ENCODE peak calls at places on chromosomes 11 and 22, in seven cellular contexts. H is fibroblast of lung, K is neural progenitor cell, O is GM23248, B is K562, T is H9, P is kidney. Z is an unnamed sample.

GRCh38 chr22:25492950-25493790 is 71.3 kb upstream of the GRK3 start:
- DNase-seq in O (no peak), K (no peak), H (no peak), T (no peak), P (peak; percentile 68), B (no peak), Z (no peak)

GRCh38 chr11:32562839-32563599 is 20.6 kb upstream of the EIF3M start:
- DNase-seq in H (peak; percentile 29), O (no peak), K (no peak), B (no peak), P (no peak), T (no peak), Z (no peak)

GRCh38 chr11:86615495-86615894 is 56.9 kb downstream of the ME3 start:
- DNase-seq in B (no peak), H (no peak), O (no peak), T (no peak), K (no peak), P (no peak), Z (no peak)

GRCh38 chr11:12692238-12693074 is 18.2 kb downstream of the TEAD1 start:
- DNase-seq in O (peak; percentile 92), P (peak; percentile 97), H (peak; percentile 95), B (peak; percentile 72), T (no peak), K (peak; percentile 66), Z (peak; percentile 95)

GRCh38 chr11:2929511-2929879 is 275 bp upstream of the PHLDA2 start:
- DNase-seq in B (peak; percentile 74), H (peak; percentile 77), O (peak; percentile 91), P (peak; percentile 92), T (no peak), K (peak; percentile 57), Z (peak; percentile 85)

GRCh38 chr11:83007909-83008580 is 63.7 kb downstream of the RAB30 start:
- DNase-seq in P (peak; percentile 75), K (peak; percentile 84), O (no peak), T (no peak), B (peak; percentile 95), H (peak; percentile 43), Z (peak; percentile 76)

GRCh38 chr11:40877256-40877655 is 582.2 kb downstream of the LRRC4C start:
- DNase-seq in O (peak; percentile 2), K (no peak), H (peak; percentile 68), P (no peak), T (no peak), B (no peak), Z (no peak)

GRCh38 chr22:50587407-50587806 is 4.8 kb upstream of the CHKB start:
- DNase-seq in P (no peak), T (no peak), B (no peak), H (no peak), O (no peak), K (no peak), Z (no peak)

GRCh38 chr22:38927033-38927789 is 30.2 kb upstream of the APOBEC3A start:
- DNase-seq in T (peak; percentile 89), K (peak; percentile 89), O (peak; percentile 74), B (no peak), P (peak; percentile 90), H (peak; percentile 51), Z (peak; percentile 77)

GRCh38 chr11:114284021-114284420 is 12.2 kb upstream of the NNMT start:
- DNase-seq in O (no peak), P (no peak), B (no peak), K (no peak), H (no peak), T (no peak), Z (no peak)

GRCh38 chr11:83102806-83103205 is 31.1 kb upstream of the RAB30 start:
- DNase-seq in T (no peak), P (no peak), H (no peak), B (no peak), O (no peak), K (no peak), Z (no peak)

GRCh38 chr22:40178417-40179409 is 988 bp downstream of the TNRC6B start:
- DNase-seq in K (peak; percentile 79), T (peak; percentile 37), B (peak; percentile 57), O (peak; percentile 71), P (no peak), H (peak; percentile 77), Z (peak; percentile 71)

GRCh38 chr22:39617342-39617741 is 46.8 kb downstream of the CACNA1I start:
- DNase-seq in B (no peak), H (no peak), T (no peak), O (no peak), K (no peak), P (peak; percentile 52), Z (no peak)

GRCh38 chr11:66677599-66678375 is at the start of gene RBM4B:
- DNase-seq in O (peak; percentile 99), P (peak; percentile 98), T (peak; percentile 98), K (peak; percentile 98), H (peak; percentile 94), B (peak; percentile 98), Z (peak; percentile 97)

GRCh38 chr11:102564110-102564509 is 33.6 kb upstream of the MMP7 start:
- DNase-seq in P (no peak), H (peak; percentile 84), B (peak; percentile 8), T (no peak), K (no peak), O (peak; percentile 87), Z (no peak)

DNA sequence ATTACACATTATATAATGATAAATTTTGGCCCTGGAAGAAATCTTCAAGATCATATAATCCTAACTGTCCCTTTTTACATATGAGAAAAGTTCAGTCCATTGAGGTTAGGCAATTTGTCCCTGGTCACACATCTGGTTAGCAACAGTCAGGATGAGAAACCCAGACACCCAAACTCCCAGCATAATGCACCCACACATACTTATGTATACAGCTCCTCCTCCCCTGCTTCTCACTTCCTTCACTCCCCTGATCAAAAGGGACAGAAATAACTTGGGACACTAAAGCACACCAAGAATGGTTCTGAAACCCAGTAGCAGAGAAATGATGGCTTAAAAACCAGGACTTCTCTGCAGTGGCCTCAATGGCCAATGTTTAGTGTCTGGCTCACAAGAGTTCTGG is 11.1 kb downstream of the NUMA1 start:
- DNase-seq in K (no peak), O (peak; percentile 67), P (no peak), B (no peak), T (no peak), H (peak; percentile 29), Z (no peak)
- H3K4me1 ChIP-seq in K (peaks cover 51% of the 10 kb centered on the region), O (peaks cover 67% of the 10 kb centered on the region), P (peaks cover 20% of the 10 kb centered on the region), B (peaks cover 11% of the 10 kb centered on the region), T (peaks cover 5% of the 10 kb centered on the region), H (peaks cover 30% of the 10 kb centered on the region), Z (peaks cover 6% of the 10 kb centered on the region)

GRCh38 chr11:72828081-72828567 is 13.9 kb downstream of the ATG16L2 start:
- DNase-seq in B (no peak), H (no peak), T (no peak), O (peak; percentile 29), P (no peak), K (no peak), Z (no peak)
- H3K27ac ChIP-seq in B (no peak overlapping the region), H (peak overlapping the region; percentile 39), T (no peak overlapping the region), O (no peak overlapping the region), P (peak overlapping the region; percentile 60), K (no peak overlapping the region), Z (peak overlapping the region; percentile 58)

GRCh38 chr11:335779-336665 is 15.4 kb upstream of the IFITM3 start:
- DNase-seq in H (no peak), B (peak; percentile 63), K (peak; percentile 55), T (no peak), O (no peak), P (peak; percentile 90), Z (no peak)
- H3K9ac ChIP-seq in H (no peak overlapping the region), B (peak overlapping the region; percentile 57), K (no peak overlapping the region), T (no peak overlapping the region), O (no peak overlapping the region), P (peak overlapping the region; percentile 24), Z (peak overlapping the region; percentile 14)

GRCh38 chr22:29903371-29903770 is 20.4 kb downstream of the MTMR3 start:
- DNase-seq in T (no peak), P (no peak), O (no peak), B (no peak), H (no peak), K (no peak), Z (no peak)
- H3K4me1 ChIP-seq in T (no peaks in the 10 kb centered on the region), P (peaks cover 13% of the 10 kb centered on the region), O (peaks cover 14% of the 10 kb centered on the region), B (peaks cover 5% of the 10 kb centered on the region), H (peaks cover 8% of the 10 kb centered on the region), K (no peaks in the 10 kb centered on the region), Z (no peaks in the 10 kb centered on the region)

GRCh38 chr11:46643986-46644385 is 26.6 kb downstream of the ATG13 start:
- DNase-seq in H (no peak), O (no peak), P (no peak), B (no peak), T (no peak), K (no peak), Z (no peak)

GRCh38 chr11:46640034-46640788 is 22.9 kb downstream of the ATG13 start:
- DNase-seq in K (no peak), O (no peak), B (no peak), T (no peak), P (no peak), H (no peak), Z (no peak)

GRCh38 chr11:46643531-46643930 is 26.2 kb downstream of the ATG13 start:
- DNase-seq in K (no peak), O (no peak), H (no peak), P (no peak), T (no peak), B (no peak), Z (no peak)

GRCh38 chr11:46641639-46642038 is 24.3 kb downstream of the ATG13 start:
- DNase-seq in T (no peak), K (no peak), O (no peak), H (no peak), P (no peak), B (no peak), Z (no peak)

DNA sequence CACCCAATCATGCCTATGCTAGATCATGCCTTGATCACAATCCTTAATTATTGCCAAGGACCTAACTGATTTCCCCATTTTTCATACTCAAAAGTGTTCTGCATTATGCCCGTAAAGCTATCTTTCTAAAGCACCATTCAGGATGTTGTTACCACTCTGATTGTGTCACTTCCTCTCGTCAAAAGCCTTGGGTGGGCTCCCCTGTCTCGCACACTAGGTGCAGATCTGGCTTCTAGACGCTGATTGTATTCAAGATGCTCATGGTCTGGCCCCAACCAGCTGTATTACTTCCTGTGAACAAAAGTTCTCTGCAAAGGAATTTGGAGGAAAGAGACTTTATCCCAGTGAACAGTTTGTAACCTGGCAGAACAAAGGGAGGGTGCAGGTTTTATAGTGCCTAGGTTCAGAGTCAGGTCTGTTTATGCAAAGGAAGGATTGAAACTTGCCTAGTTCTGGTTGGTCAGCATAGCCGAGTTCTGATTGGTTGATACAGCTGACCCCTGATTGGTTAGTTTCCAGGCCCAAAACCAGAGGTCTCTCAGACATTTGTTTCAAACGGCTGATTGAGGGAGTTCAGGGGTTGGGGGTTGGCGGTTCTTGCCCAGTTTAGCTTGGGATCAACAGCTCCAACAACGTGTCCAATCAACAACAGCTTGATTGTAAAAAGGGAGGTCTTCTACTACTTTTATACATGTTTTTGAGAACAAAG is 25.4 kb downstream of the ATG13 start:
- DNase-seq in B (no peak), O (no peak), T (no peak), K (no peak), P (no peak), H (no peak), Z (no peak)
- H3K27ac ChIP-seq in B (no peak overlapping the region), O (no peak overlapping the region), T (no peak overlapping the region), K (no peak overlapping the region), P (no peak overlapping the region), H (no peak overlapping the region), Z (no peak overlapping the region)

GRCh38 chr22:42612336-42612735 is 2.3 kb downstream of the POLDIP3 start:
- DNase-seq in T (no peak), H (no peak), B (no peak), O (no peak), P (peak; percentile 57), K (no peak), Z (no peak)
- H3K9ac ChIP-seq in T (no peak overlapping the region), H (no peak overlapping the region), B (no peak overlapping the region), O (peak overlapping the region; percentile 93), P (no peak overlapping the region), K (no peak overlapping the region), Z (peak overlapping the region; percentile 51)